ENCODE peak calls at places on chromosome 1, in five cellular contexts. R is fibroblast of lung, G is upper lobe of right lung, Q is colonic mucosa, C is HL-60. L is an unnamed sample.

GRCh38 chr1:241022366-241022765 is 334.6 kb downstream of the RGS7 start:
- DNase-seq in R (no peak), G (no peak), Q (no peak), C (no peak), L (no peak)

GRCh38 chr1:204319462-204319861 is 40.3 kb downstream of the PLEKHA6 start:
- DNase-seq in R (peak; percentile 90), G (no peak), Q (no peak), C (no peak), L (no peak)

GRCh38 chr1:174469052-174469451 is 21.3 kb downstream of the GPR52 start:
- DNase-seq in R (no peak), G (no peak), Q (no peak), C (no peak), L (no peak)

GRCh38 chr1:26049531-26050254 is 3.8 kb upstream of the SLC30A2 start:
- DNase-seq in R (peak; percentile 6), G (no peak), Q (peak; percentile 61), C (no peak), L (no peak)

GRCh38 chr1:48878191-48878940 is 101.7 kb upstream of the BEND5 start:
- DNase-seq in R (peak; percentile 97), G (no peak), Q (no peak), C (no peak), L (no peak)

GRCh38 chr1:67314696-67315095 is 7.0 kb downstream of the IL12RB2 start:
- DNase-seq in R (no peak), G (no peak), Q (no peak), C (no peak), L (no peak)

GRCh38 chr1:241749041-241749798 is 97.1 kb downstream of the WDR64 start:
- DNase-seq in R (peak; percentile 44), G (no peak), Q (no peak), C (no peak), L (no peak)

GRCh38 chr1:221858758-221859157 is 116.9 kb upstream of the DUSP10 start:
- DNase-seq in R (peak; percentile 77), G (no peak), Q (no peak), C (no peak), L (no peak)

GRCh38 chr1:218537131-218537904 is 192.2 kb downstream of the TGFB2 start:
- DNase-seq in R (peak; percentile 71), G (no peak), Q (no peak), C (no peak), L (no peak)

GRCh38 chr1:222750651-222751050 is 13.6 kb downstream of the FAM177B start:
- DNase-seq in R (no peak), G (no peak), Q (no peak), C (no peak), L (no peak)

GRCh38 chr1:182589931-182590330 is 875 bp upstream of the RNASEL start:
- DNase-seq in R (no peak), G (no peak), Q (peak; percentile 16), C (no peak), L (no peak)

GRCh38 chr1:204445860-204446412 is 34.3 kb upstream of the PPP1R15B start:
- DNase-seq in R (no peak), G (peak; percentile 75), Q (peak; percentile 74), C (no peak), L (peak; percentile 43)

GRCh38 chr1:205470131-205470530 is 14.3 kb upstream of the BLACAT1 start:
- DNase-seq in R (no peak), G (no peak), Q (no peak), C (no peak), L (no peak)

GRCh38 chr1:116008651-116009380 is 32.5 kb downstream of the SLC22A15 start:
- DNase-seq in R (no peak), G (no peak), Q (no peak), C (no peak), L (no peak)

GRCh38 chr1:59707216-59707615 is 107.5 kb upstream of the HOOK1 start:
- DNase-seq in R (peak; percentile 98), G (no peak), Q (no peak), C (no peak), L (no peak)

GRCh38 chr1:89546934-89547562 is 22.4 kb downstream of the LRRC8B start:
- DNase-seq in R (peak; percentile 23), G (no peak), Q (no peak), C (no peak), L (no peak)

GRCh38 chr1:84510668-84511067 is 4.3 kb upstream of the GNG5 start:
- DNase-seq in R (no peak), G (no peak), Q (no peak), C (no peak), L (no peak)

GRCh38 chr1:53919675-53920066 is 25.7 kb downstream of the DIO1 start:
- DNase-seq in R (peak; percentile 37), G (no peak), Q (no peak), C (no peak), L (no peak)

GRCh38 chr1:64691631-64692030 is 53.2 kb upstream of the RAVER2 start:
- DNase-seq in R (peak; percentile 54), G (no peak), Q (no peak), C (no peak), L (no peak)

GRCh38 chr1:204442376-204443259 is 31.0 kb upstream of the PPP1R15B start:
- DNase-seq in R (no peak), G (no peak), Q (no peak), C (no peak), L (no peak)

GRCh38 chr1:57839067-57839466 is 415.2 kb upstream of the DAB1 start:
- DNase-seq in R (peak; percentile 77), G (no peak), Q (no peak), C (no peak), L (no peak)

GRCh38 chr1:200627548-200628222 is 7.1 kb upstream of the KIF14 start:
- DNase-seq in R (no peak), G (no peak), Q (no peak), C (no peak), L (no peak)

GRCh38 chr1:30095051-30095450 is 628.3 kb downstream of the MATN1 start:
- DNase-seq in R (no peak), G (no peak), Q (no peak), C (no peak), L (no peak)

GRCh38 chr1:32431736-32432400 is 33.0 kb upstream of the ZBTB8B start:
- DNase-seq in R (no peak), G (no peak), Q (no peak), C (no peak), L (no peak)

GRCh38 chr1:923131-923990 is at the start of gene SAMD11:
- DNase-seq in R (peak; percentile 90), G (peak; percentile 90), Q (peak; percentile 85), C (no peak), L (peak; percentile 67)

GRCh38 chr1:21258331-21259134 is 31.7 kb downstream of the ECE1 start:
- DNase-seq in R (no peak), G (no peak), Q (no peak), C (no peak), L (no peak)

GRCh38 chr1:150148834-150149489 is 754 bp upstream of the PLEKHO1 start:
- DNase-seq in R (no peak), G (no peak), Q (no peak), C (no peak), L (no peak)

GRCh38 chr1:47436979-47437517 is 796 bp upstream of the FOXD2 start:
- DNase-seq in R (no peak), G (no peak), Q (no peak), C (no peak), L (no peak)

GRCh38 chr1:47438321-47439150 is 692 bp downstream of the FOXD2 start:
- DNase-seq in R (no peak), G (peak; percentile 69), Q (peak; percentile 40), C (no peak), L (no peak)

GRCh38 chr1:47435506-47436303 is 2.1 kb upstream of the FOXD2 start:
- DNase-seq in R (no peak), G (no peak), Q (peak; percentile 22), C (no peak), L (no peak)

GRCh38 chr1:47437518-47438320 is at the start of gene FOXD2:
- DNase-seq in R (peak; percentile 44), G (peak; percentile 95), Q (peak; percentile 96), C (peak; percentile 69), L (peak; percentile 91)

DNA sequence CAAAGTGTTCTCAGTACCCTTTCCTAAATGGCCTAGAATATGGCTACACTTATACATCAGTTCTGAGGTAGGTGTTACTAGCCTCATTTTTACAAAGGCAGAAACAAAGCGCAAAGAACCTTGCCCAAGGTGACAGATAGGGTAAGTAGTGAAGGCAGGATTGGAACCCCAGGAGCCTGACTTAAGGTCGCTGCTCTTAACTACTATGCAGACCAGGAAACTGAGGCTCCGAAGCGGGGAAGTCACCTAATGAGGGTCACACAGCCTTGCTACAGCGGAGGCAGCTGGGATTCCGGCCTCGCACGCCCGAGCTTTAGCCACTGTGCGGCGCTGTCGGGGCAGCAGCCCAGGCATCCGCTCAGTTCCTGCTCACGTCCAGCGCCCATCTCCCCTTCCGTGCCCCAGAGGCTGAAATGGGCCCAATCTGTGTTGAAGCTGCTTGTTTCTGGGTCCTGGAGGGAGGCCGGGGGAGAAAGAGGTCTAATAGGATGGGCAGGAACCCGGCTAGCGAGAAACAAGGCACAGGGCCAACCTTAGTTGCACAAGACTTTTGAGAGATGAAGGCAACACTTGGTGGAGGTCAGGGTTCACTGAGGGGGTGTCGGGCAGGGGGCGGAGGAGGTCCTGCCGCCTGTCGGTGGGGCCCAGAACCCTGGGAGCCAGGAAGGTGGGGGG is 1.4 kb upstream of the FOXD2 start:
- DNase-seq in R (peak; percentile 34), G (peak; percentile 90), Q (peak; percentile 91), C (peak; percentile 53), L (peak; percentile 71)
- H3K27me3 ChIP-seq in R (no peaks in the 10 kb centered on the region), G (peaks cover 64% of the 10 kb centered on the region), Q (peaks cover 18% of the 10 kb centered on the region), C (peaks cover 44% of the 10 kb centered on the region), L (peaks cover 49% of the 10 kb centered on the region)

DNA sequence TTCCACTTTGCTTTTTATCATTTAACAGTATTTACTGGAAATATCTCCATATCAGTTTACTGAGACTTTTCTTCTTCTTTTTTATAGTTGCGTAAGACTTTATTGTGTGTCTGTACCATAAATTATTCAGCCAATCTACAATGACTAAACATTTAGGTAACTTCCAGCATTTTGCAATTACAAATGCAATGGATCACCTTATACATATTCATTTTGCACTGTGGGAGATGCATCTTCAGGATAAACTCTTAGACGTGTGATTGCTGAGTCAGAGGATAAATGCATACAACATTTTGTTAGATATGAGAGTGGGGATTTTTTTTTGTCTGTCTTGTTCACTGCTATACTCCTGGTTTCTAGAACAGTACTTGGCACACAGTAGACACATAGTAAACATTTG is 95.7 kb upstream of the GCLM start:
- DNase-seq in R (peak; percentile 75), G (no peak), Q (no peak), C (no peak), L (no peak)
- TF ChIP-seq CTCF in R (no peak), G (no peak), Q (no peak), C (no peak), L (no peak)

DNA sequence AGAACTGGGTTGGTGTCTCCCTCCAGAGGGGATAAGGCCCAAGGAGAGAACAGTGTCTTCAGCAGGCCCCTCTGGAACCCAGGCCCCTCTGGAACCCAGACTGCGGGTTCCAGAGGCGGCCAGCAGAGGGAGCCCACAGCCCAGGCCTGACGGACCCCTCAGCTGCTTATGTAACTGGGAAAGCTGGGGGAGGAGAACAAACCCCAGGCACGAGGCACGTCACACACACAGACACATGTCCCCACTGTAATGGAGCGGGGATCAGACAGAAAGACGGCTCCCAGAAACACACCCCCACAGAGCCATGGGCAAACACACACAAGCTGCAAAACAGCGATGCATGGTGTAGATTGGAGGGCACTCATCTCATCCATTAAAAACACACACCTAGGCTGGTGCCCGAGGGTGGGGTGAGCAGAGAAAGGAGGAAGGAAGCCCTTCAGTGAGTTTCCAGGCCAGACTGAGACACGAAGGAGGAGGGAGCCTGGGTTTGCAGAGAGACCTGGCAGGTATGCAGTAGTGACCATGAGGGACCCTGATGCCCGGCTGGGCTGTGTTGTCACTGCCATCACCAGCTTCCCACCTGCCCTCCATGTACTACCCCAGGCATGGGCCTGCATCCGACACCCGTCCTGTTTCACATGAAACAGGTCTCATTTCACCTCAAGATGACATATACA is 2.8 kb upstream of the IGSF8 start:
- DNase-seq in R (peak; percentile 62), G (peak; percentile 89), Q (peak; percentile 67), C (peak; percentile 65), L (peak; percentile 57)
- H3K27me3 ChIP-seq in R (peaks cover 4% of the 10 kb centered on the region), G (no peaks in the 10 kb centered on the region), Q (no peaks in the 10 kb centered on the region), C (no peaks in the 10 kb centered on the region), L (no peaks in the 10 kb centered on the region)

GRCh38 chr1:27135920-27136551 is 18.9 kb downstream of the SLC9A1 start:
- DNase-seq in R (no peak), G (no peak), Q (no peak), C (no peak), L (no peak)
- TF ChIP-seq CTCF in R (no peak), G (no peak), Q (no peak), C (no peak), L (no peak)